ENCODE peak calls at places on chromosomes 16 and 17, in seven cellular contexts. B is neural progenitor cell, F is mammary epithelial cell, W is K562, L is GM12878, C is IMR-90, S is MM.1S. I is an unnamed sample. For H3K36me3, the result is how much of the 10 kb centered on the place peaks cover.

GRCh38 chr16:67542464-67542863 is 13.8 kb downstream of the RIPOR1 start:
- DNase-seq in B (no peak), F (peak), W (peak), L (no peak), C (peak), S (peak), I (peak)

GRCh38 chr17:9002610-9003354 is 18.5 kb upstream of the NTN1 start:
- DNase-seq in B (peak), F (peak), W (no peak), L (no peak), C (no peak), S (no peak), I (peak)

GRCh38 chr17:63841350-63842172 is 924 bp downstream of the SMARCD2 start:
- DNase-seq in B (peak), F (peak), W (peak), L (no peak), C (peak), S (peak), I (peak)

GRCh38 chr16:83713597-83713996 is 94.2 kb upstream of the HSBP1 start:
- DNase-seq in B (no peak), F (no peak), W (peak), L (no peak), C (no peak), S (peak), I (no peak)

GRCh38 chr16:84110527-84110926 is 6.2 kb downstream of the MBTPS1 start:
- DNase-seq in B (no peak), F (no peak), W (no peak), L (no peak), C (no peak), S (peak), I (no peak)

GRCh38 chr17:41792835-41793748 is 6.6 kb upstream of the JUP start:
- DNase-seq in B (peak), F (peak), W (peak), L (no peak), C (peak), S (no peak), I (peak)

GRCh38 chr17:77487677-77488530 is 347.1 kb downstream of the SEC14L1 start:
- DNase-seq in B (no peak), F (no peak), W (no peak), L (no peak), C (no peak), S (no peak), I (no peak)

GRCh38 chr16:88772871-88773811 is 11.9 kb downstream of the PIEZO1 start:
- DNase-seq in B (peak), F (peak), W (peak), L (no peak), C (peak), S (no peak), I (peak)

GRCh38 chr17:19812407-19812806 is 55.3 kb downstream of the ULK2 start:
- DNase-seq in B (no peak), F (no peak), W (no peak), L (no peak), C (peak), S (no peak), I (no peak)

GRCh38 chr17:63446981-63447687 is 1.0 kb upstream of the CYB561 start:
- DNase-seq in B (peak), F (no peak), W (peak), L (no peak), C (no peak), S (no peak), I (no peak)

GRCh38 chr16:23532448-23532847 is 22.2 kb upstream of the GGA2 start:
- DNase-seq in B (no peak), F (no peak), W (no peak), L (no peak), C (no peak), S (no peak), I (no peak)

GRCh38 chr16:23538919-23539278 is 18.3 kb downstream of the EARS2 start:
- DNase-seq in B (no peak), F (no peak), W (no peak), L (no peak), C (no peak), S (no peak), I (no peak)

GRCh38 chr16:23535901-23536300 is 21.2 kb downstream of the EARS2 start:
- DNase-seq in B (no peak), F (peak), W (no peak), L (no peak), C (peak), S (no peak), I (peak)

GRCh38 chr16:23537390-23537789 is 19.8 kb downstream of the EARS2 start:
- DNase-seq in B (no peak), F (no peak), W (no peak), L (no peak), C (no peak), S (no peak), I (no peak)

GRCh38 chr16:23534868-23535860 is 22.0 kb downstream of the EARS2 start:
- DNase-seq in B (no peak), F (peak), W (no peak), L (no peak), C (peak), S (no peak), I (no peak)
- H3K36me3 ChIP-seq in B (under half), F (under half), W (half or more), L (under half), C (under half), S (under half), I (under half)

GRCh38 chr17:4506180-4506814 is 7.6 kb downstream of the SPNS2 start:
- DNase-seq in B (no peak), F (no peak), W (peak), L (no peak), C (no peak), S (no peak), I (no peak)
- H2AFZ ChIP-seq in B (no peak), F (no peak), W (no peak), L (no peak), C (no peak), S (no peak), I (no peak)

GRCh38 chr17:17495448-17496188 is 577 bp downstream of the RASD1 start:
- DNase-seq in B (peak), F (no peak), W (no peak), L (no peak), C (peak), S (no peak), I (peak)

GRCh38 chr17:17497065-17497844 is 1.1 kb upstream of the RASD1 start:
- DNase-seq in B (no peak), F (no peak), W (no peak), L (no peak), C (no peak), S (no peak), I (peak)

GRCh38 chr17:17497845-17498520 is 1.8 kb upstream of the RASD1 start:
- DNase-seq in B (no peak), F (no peak), W (no peak), L (no peak), C (no peak), S (no peak), I (no peak)

GRCh38 chr17:17494499-17495447 is 1.4 kb downstream of the RASD1 start:
- DNase-seq in B (peak), F (no peak), W (no peak), L (no peak), C (peak), S (peak), I (peak)

DNA sequence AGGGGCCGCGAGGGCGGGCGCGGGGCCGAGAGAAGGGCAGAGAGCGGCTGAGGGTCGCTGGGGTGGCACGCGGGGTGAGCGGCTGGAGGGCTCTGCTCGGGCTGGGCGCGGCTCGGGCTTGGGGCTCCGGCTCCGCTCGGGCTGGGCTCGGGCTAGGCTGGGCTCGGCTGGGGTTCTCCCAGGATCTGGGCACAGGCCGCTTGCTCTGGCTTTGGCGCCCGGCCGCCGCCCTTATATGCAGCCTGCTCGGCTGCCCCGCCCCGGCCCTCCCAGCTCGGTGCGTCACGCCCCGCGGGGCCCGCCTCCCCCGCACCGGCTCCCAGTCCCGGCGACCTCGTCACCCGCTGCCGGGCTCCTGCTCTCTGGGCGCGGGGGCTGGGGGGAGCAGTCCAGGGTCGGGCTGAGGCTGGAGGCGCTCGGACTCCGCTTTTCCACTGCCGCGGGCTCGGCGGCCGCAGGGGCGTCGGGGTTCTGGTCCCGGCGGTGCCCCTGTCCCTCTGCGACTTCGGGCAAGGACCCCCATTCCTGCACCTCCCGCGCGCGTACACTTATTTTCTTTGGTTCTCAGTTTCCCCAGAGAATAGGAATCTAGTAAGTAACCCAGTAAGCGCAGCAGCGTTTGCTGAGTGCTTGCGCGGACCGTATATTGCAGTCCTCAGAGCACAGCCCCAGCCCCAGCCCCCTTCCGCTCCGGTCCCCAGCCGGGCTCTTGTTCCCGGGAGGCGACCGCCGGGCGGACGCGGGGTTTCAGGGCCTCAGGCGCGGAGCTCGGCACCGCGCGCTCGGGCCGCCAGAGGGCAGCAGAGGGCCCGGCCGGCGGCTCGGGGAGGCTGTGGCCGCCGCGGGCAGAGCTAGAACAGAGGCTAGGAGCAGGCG is at the start of gene RASD1:
- DNase-seq in B (peak), F (peak), W (peak), L (no peak), C (peak), S (peak), I (peak)
- H3K9ac ChIP-seq in B (no peak), F (peak), W (peak), L (no peak), C (peak), S (peak), I (peak)

DNA sequence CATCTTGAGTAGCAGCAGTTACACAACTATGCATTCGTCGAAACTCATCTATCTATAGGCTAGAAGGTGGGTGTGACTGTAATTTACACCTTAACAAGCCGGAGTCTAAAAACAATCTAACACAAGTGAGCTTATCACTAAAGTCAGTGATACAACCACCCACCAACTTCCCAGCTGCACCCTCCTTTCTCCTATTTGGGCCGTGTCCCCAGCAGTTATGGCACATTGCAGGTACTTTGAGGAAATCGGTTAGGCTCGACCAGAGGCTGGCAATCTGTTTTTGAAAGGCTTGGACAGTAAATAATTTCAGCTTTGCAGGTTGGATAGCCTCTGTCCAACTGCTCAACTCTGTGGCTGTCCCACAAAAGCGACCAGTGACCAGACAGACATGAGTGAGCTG is 26.0 kb downstream of the USP22 start:
- DNase-seq in B (no peak), F (no peak), W (no peak), L (no peak), C (no peak), S (no peak), I (no peak)
- H3K36me3 ChIP-seq in B (under half), F (half or more), W (half or more), L (half or more), C (half or more), S (half or more), I (half or more)

GRCh38 chr17:47946929-47947397 is 5.6 kb downstream of the PNPO start:
- DNase-seq in B (peak), F (peak), W (peak), L (no peak), C (peak), S (peak), I (peak)
- H2AFZ ChIP-seq in B (no peak), F (no peak), W (no peak), L (no peak), C (no peak), S (no peak), I (no peak)

GRCh38 chr17:7045492-7046126 is 1.7 kb upstream of the SLC16A11 start:
- DNase-seq in B (peak), F (peak), W (no peak), L (peak), C (peak), S (peak), I (peak)

GRCh38 chr17:7042507-7043194 is 1.2 kb downstream of the SLC16A11 start:
- DNase-seq in B (peak), F (no peak), W (no peak), L (no peak), C (no peak), S (peak), I (no peak)

GRCh38 chr17:7041607-7042506 is 2.0 kb downstream of the SLC16A11 start:
- DNase-seq in B (peak), F (no peak), W (no peak), L (no peak), C (no peak), S (peak), I (no peak)

GRCh38 chr17:7043544-7044268 is at the start of gene SLC16A11:
- DNase-seq in B (peak), F (no peak), W (no peak), L (no peak), C (peak), S (peak), I (no peak)

GRCh38 chr17:7043195-7043543 is 723 bp downstream of the SLC16A11 start:
- DNase-seq in B (peak), F (no peak), W (no peak), L (no peak), C (no peak), S (peak), I (no peak)
- H3K9ac ChIP-seq in B (no peak), F (no peak), W (no peak), L (no peak), C (no peak), S (no peak), I (peak)

I was measured in astrocyte.